ENCODE peak calls at places on chromosome 15, in six cellular contexts. G is IMR-90, S is mesenchymal stem cell, I is neuronal stem cell, T is H1, R is trophoblast cell. O is an unnamed sample.
A peak's percentile ranks its signal among the peaks of the same experiment; 100 is the strongest.

GRCh38 chr15:36026627-36027026 is 480.7 kb upstream of the DPH6 start:
- DNase-seq in S (no peak), R (no peak), G (no peak), T (no peak), I (no peak), O (no peak)

GRCh38 chr15:31513178-31513577 is 186.5 kb downstream of the KLF13 start:
- DNase-seq in S (no peak), I (no peak), T (no peak), R (no peak), G (no peak), O (no peak)

GRCh38 chr15:71153823-71154524 is 38.7 kb downstream of the THSD4 start:
- DNase-seq in I (no peak), T (no peak), G (no peak), S (no peak), R (no peak), O (no peak)

GRCh38 chr15:98347866-98348265 is 300.5 kb upstream of the IGF1R start:
- DNase-seq in G (no peak), T (no peak), S (no peak), I (no peak), R (no peak), O (no peak)

GRCh38 chr15:51846463-51847230 is 17.2 kb downstream of the TMOD3 start:
- DNase-seq in S (peak; percentile 80), R (no peak), I (no peak), G (peak; percentile 62), T (no peak), O (no peak)

GRCh38 chr15:83210619-83211018 is 3.0 kb upstream of the HDGFL3 start:
- DNase-seq in S (no peak), T (no peak), G (no peak), I (no peak), R (no peak), O (no peak)

GRCh38 chr15:52284164-52284563 is 11.4 kb downstream of the MYO5C start:
- DNase-seq in T (no peak), S (peak; percentile 8), G (peak; percentile 77), R (no peak), I (no peak), O (no peak)

GRCh38 chr15:68888419-68888818 is 41.9 kb upstream of the SPESP1 start:
- DNase-seq in T (no peak), S (no peak), R (no peak), I (no peak), G (no peak), O (peak; percentile 73)

GRCh38 chr15:86570738-86571137 is 491.1 kb downstream of the AGBL1 start:
- DNase-seq in G (no peak), S (no peak), I (no peak), T (no peak), R (no peak), O (no peak)

GRCh38 chr15:100918690-100919480 is at the start of gene LRRK1:
- DNase-seq in S (peak; percentile 55), I (no peak), G (peak; percentile 40), R (peak; percentile 23), T (peak; percentile 66), O (no peak)

GRCh38 chr15:45646220-45646619 is 11.4 kb downstream of the SQOR start:
- DNase-seq in R (no peak), S (no peak), T (no peak), I (no peak), G (peak; percentile 79), O (no peak)

GRCh38 chr15:83206387-83206970 is 1.1 kb downstream of the HDGFL3 start:
- DNase-seq in T (no peak), G (no peak), I (no peak), R (no peak), S (peak; percentile 37), O (peak; percentile 34)

GRCh38 chr15:91099616-91100560 is at the start of gene SV2B:
- DNase-seq in G (peak; percentile 42), R (peak; percentile 48), T (peak; percentile 75), I (peak; percentile 38), S (peak; percentile 14), O (peak; percentile 65)

GRCh38 chr15:66961407-66961884 is 104.0 kb upstream of the SMAD3 start:
- DNase-seq in I (no peak), S (no peak), T (no peak), G (peak; percentile 45), R (no peak), O (no peak)

GRCh38 chr15:52652984-52653383 is 26.2 kb downstream of the ATOSA start:
- DNase-seq in S (peak; percentile 88), I (no peak), T (no peak), R (no peak), G (peak; percentile 92), O (no peak)

GRCh38 chr15:75902129-75902557 is 1.5 kb upstream of the FBXO22 start:
- DNase-seq in R (peak; percentile 90), G (no peak), S (peak; percentile 87), T (no peak), I (peak; percentile 11), O (peak; percentile 90)

GRCh38 chr15:45457215-45457614 is 65.3 kb downstream of the SLC30A4 start:
- DNase-seq in I (no peak), S (no peak), T (no peak), G (no peak), R (no peak), O (no peak)

GRCh38 chr15:77064539-77065308 is 6.2 kb downstream of the TSPAN3 start:
- DNase-seq in T (no peak), R (peak; percentile 18), G (peak; percentile 65), S (peak; percentile 24), I (no peak), O (no peak)

GRCh38 chr15:44712108-44713005 is 1.0 kb downstream of the B2M start:
- DNase-seq in R (peak; percentile 50), T (no peak), G (peak; percentile 87), I (no peak), S (peak; percentile 92), O (no peak)

GRCh38 chr15:62887113-62887570 is 155.4 kb upstream of the TPM1 start:
- DNase-seq in G (peak; percentile 49), R (no peak), I (no peak), T (peak; percentile 40), S (no peak), O (no peak)

GRCh38 chr15:69489101-69489571 is 36.5 kb downstream of the RPLP1 start:
- DNase-seq in R (no peak), I (no peak), G (no peak), S (no peak), T (no peak), O (no peak)

GRCh38 chr15:58951388-58952060 is 18.0 kb upstream of the SLTM start:
- DNase-seq in T (no peak), G (peak; percentile 84), S (no peak), R (no peak), I (no peak), O (no peak)

GRCh38 chr15:40770147-40770721 is 454 bp downstream of the C15orf62 start:
- DNase-seq in G (no peak), S (no peak), R (no peak), T (no peak), I (no peak), O (no peak)

GRCh38 chr15:99105516-99106341 is 849 bp downstream of the SYNM start:
- DNase-seq in G (peak; percentile 66), I (peak; percentile 49), T (peak; percentile 78), S (peak; percentile 74), R (peak; percentile 18), O (peak; percentile 73)

GRCh38 chr15:31573759-31574158 is 247.1 kb downstream of the KLF13 start:
- DNase-seq in R (no peak), G (no peak), T (no peak), S (no peak), I (no peak), O (no peak)

GRCh38 chr15:100803158-100803440 is 76.5 kb upstream of the ALDH1A3 start:
- DNase-seq in R (no peak), T (no peak), I (no peak), G (no peak), S (no peak), O (no peak)

GRCh38 chr15:85531083-85531482 is 150.7 kb downstream of the AKAP13 start:
- DNase-seq in I (no peak), R (no peak), G (peak; percentile 80), S (peak; percentile 39), T (no peak), O (no peak)

GRCh38 chr15:80669599-80670273 is 25.4 kb upstream of the ABHD17C start:
- DNase-seq in R (peak; percentile 11), S (peak; percentile 9), T (no peak), G (peak; percentile 70), I (no peak), O (no peak)

DNA sequence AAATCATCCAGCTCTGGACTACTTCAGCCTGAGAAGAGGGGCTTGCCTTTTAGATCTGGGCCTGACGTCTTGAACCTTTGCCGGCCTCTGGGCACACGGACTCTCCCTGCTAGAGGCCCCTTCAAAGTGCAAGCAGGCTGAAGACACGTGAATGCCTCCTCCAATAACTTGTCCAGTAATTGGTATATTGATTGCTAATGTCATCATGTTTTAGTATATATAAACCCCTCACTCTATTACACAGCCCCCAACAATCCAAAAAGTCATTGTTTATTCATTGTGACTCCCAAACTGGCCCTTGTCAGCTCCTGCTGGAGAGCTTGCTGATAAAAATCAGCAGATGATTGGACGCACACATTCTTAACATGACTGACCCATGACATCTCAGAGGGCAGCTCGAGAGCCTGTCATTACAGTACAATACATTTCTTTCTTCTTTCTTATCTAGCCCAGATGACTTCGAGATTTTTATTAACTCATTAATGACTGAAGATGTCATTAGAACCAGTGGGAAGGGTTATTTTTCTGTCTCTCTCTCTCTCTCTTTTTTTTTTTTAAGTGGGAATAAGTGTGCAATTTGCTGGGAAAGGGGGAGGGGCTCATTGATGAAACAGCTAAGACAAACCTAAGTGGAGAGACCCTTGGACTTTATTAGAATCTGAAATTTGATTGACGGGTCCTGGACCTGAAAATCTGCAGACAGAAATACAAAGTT is 65.5 kb upstream of the NR2F2 start:
- DNase-seq in I (peak; percentile 11), R (peak; percentile 77), S (peak; percentile 54), T (no peak), G (peak; percentile 60), O (no peak)
- H2BK5ac ChIP-seq in I (no peak overlapping the region), R (peak overlapping the region; percentile 97), S (no peak overlapping the region), T (no peak overlapping the region), G (no peak overlapping the region), O (no peak overlapping the region)

GRCh38 chr15:48120751-48121150 is at the start of gene SLC24A5:
- DNase-seq in I (no peak), S (no peak), R (no peak), G (no peak), T (no peak), O (no peak)
- H2AFZ ChIP-seq in I (peak within 1 kb of the TSS; percentile 67), S (no peak within 1 kb of the TSS), R (no peak within 1 kb of the TSS), G (no peak within 1 kb of the TSS), T (peak within 1 kb of the TSS; percentile 69), O (no peak within 1 kb of the TSS)

DNA sequence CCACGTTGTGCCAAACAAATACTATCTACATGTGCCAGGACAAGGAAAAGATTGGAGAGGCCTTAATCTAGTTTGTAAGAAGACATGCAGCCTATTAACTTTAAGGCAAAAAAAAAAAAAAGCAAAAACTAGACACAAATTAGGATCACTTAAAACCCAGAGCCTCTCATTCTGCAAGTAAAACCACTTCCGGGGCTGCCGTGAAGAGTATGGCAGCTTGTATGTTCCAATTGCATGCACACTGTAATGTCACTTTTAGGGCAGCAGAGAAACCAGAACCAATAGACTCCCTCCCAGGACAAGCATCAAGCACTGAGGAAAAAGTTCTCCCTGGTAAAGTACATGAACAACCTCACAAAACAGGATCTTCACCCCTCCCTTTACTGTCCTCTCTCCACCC is 70.6 kb downstream of the RSL24D1 start:
- DNase-seq in R (no peak), G (no peak), T (no peak), S (no peak), I (no peak), O (no peak)
- H4K91ac ChIP-seq in R (no peak overlapping the region), G (no peak overlapping the region), T (no peak overlapping the region), S (no peak overlapping the region), I (no peak overlapping the region), O (no peak overlapping the region)

DNA sequence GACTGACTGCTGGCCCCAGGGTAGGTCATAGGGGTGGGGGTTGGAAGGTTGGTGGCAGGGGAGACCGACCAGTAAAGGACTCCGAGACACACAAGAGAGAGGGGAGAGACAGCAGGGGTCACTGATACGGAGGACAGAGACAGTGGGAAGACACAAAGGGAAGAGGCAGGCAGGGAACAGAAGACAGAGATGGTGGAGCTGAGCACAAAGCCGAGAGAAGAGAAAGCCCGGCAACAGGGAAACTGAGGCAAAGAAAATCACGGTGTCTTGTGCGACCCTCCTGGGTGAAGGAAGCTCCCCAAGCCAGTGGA is 502 bp downstream of the RASL12 start:
- DNase-seq in G (no peak), I (no peak), S (no peak), R (no peak), T (no peak), O (no peak)
- H2BK5ac ChIP-seq in G (no peak overlapping the region), I (no peak overlapping the region), S (no peak overlapping the region), R (no peak overlapping the region), T (peak overlapping the region; percentile 75), O (no peak overlapping the region)

O was measured in H9.